ENCODE peak calls at places on chromosomes 11 and 22, in four cellular contexts. One of them, this sample, is unnamed.

GRCh38 chr11:74681686-74682651 is 49.3 kb downstream of the CHRDL2 start:
- DNase-seq in kidney: peak
- DNase-seq in thoracic aorta: no peak
- DNase-seq in prostate gland: peak
- DNase-seq in this sample: peak

GRCh38 chr22:36729321-36729720 is 25.8 kb upstream of the CACNG2 start:
- DNase-seq in thoracic aorta: no peak
- DNase-seq in kidney: no peak
- DNase-seq in prostate gland: no peak
- DNase-seq in this sample: peak

GRCh38 chr11:65709661-65710060 is 2.4 kb upstream of the KAT5 start:
- DNase-seq in kidney: no peak
- DNase-seq in thoracic aorta: no peak
- DNase-seq in prostate gland: no peak
- DNase-seq in this sample: no peak

GRCh38 chr22:36413022-36413770 is 25.4 kb upstream of the MYH9 start:
- DNase-seq in kidney: no peak
- DNase-seq in prostate gland: no peak
- DNase-seq in thoracic aorta: no peak
- DNase-seq in this sample: no peak

GRCh38 chr11:110199184-110199981 is 97.0 kb downstream of the RDX start:
- DNase-seq in prostate gland: no peak
- DNase-seq in kidney: no peak
- DNase-seq in thoracic aorta: no peak
- DNase-seq in this sample: no peak

GRCh38 chr11:109421981-109422590 is at the start of gene C11orf87:
- DNase-seq in thoracic aorta: no peak
- DNase-seq in kidney: peak
- DNase-seq in prostate gland: no peak
- DNase-seq in this sample: no peak

GRCh38 chr11:72234514-72234830 is 9.5 kb downstream of the PHOX2A start:
- DNase-seq in kidney: no peak
- DNase-seq in thoracic aorta: no peak
- DNase-seq in prostate gland: no peak
- DNase-seq in this sample: no peak

GRCh38 chr11:17775035-17775348 is 40.4 kb downstream of the KCNC1 start:
- DNase-seq in kidney: no peak
- DNase-seq in thoracic aorta: no peak
- DNase-seq in prostate gland: no peak
- DNase-seq in this sample: no peak

GRCh38 chr22:28955817-28956216 is 72.4 kb downstream of the ZNRF3 start:
- DNase-seq in prostate gland: no peak
- DNase-seq in thoracic aorta: no peak
- DNase-seq in kidney: no peak
- DNase-seq in this sample: no peak

GRCh38 chr22:26952654-26953379 is 295.4 kb downstream of the MIAT start:
- DNase-seq in thoracic aorta: no peak
- DNase-seq in prostate gland: no peak
- DNase-seq in kidney: no peak
- DNase-seq in this sample: no peak

GRCh38 chr22:42743501-42743991 is 22.9 kb upstream of the A4GALT start:
- DNase-seq in prostate gland: peak
- DNase-seq in kidney: peak
- DNase-seq in thoracic aorta: peak
- DNase-seq in this sample: peak

GRCh38 chr11:123696183-123696582 is 41.8 kb upstream of the SCN3B start:
- DNase-seq in kidney: no peak
- DNase-seq in prostate gland: no peak
- DNase-seq in thoracic aorta: no peak
- DNase-seq in this sample: no peak

GRCh38 chr22:31682751-31683150 is 20.7 kb upstream of the PISD start:
- DNase-seq in kidney: peak
- DNase-seq in prostate gland: no peak
- DNase-seq in thoracic aorta: no peak
- DNase-seq in this sample: no peak

GRCh38 chr11:1086171-1087102 is 11.8 kb downstream of the MUC2 start:
- DNase-seq in prostate gland: no peak
- DNase-seq in thoracic aorta: no peak
- DNase-seq in kidney: peak
- DNase-seq in this sample: no peak

GRCh38 chr22:23682082-23682481 is 8.7 kb upstream of the RGL4 start:
- DNase-seq in prostate gland: no peak
- DNase-seq in thoracic aorta: no peak
- DNase-seq in kidney: no peak
- DNase-seq in this sample: no peak

GRCh38 chr11:96309001-96309642 is 33.9 kb downstream of the MAML2 start:
- DNase-seq in prostate gland: no peak
- DNase-seq in thoracic aorta: no peak
- DNase-seq in kidney: no peak
- DNase-seq in this sample: no peak

GRCh38 chr11:95262994-95263764 is 32.2 kb upstream of the SESN3 start:
- DNase-seq in thoracic aorta: no peak
- DNase-seq in kidney: no peak
- DNase-seq in prostate gland: no peak
- DNase-seq in this sample: no peak

GRCh38 chr11:110525883-110526282 is 96.1 kb downstream of the FDX1 start:
- DNase-seq in kidney: no peak
- DNase-seq in prostate gland: no peak
- DNase-seq in thoracic aorta: no peak
- DNase-seq in this sample: no peak

GRCh38 chr11:134349802-134350355 is 18.1 kb downstream of the GLB1L2 start:
- DNase-seq in prostate gland: no peak
- DNase-seq in thoracic aorta: no peak
- DNase-seq in kidney: no peak
- DNase-seq in this sample: peak

GRCh38 chr11:2582436-2582931 is 117.3 kb downstream of the KCNQ1OT1 start:
- DNase-seq in thoracic aorta: no peak
- DNase-seq in kidney: peak
- DNase-seq in prostate gland: no peak
- DNase-seq in this sample: no peak

GRCh38 chr11:65928667-65929066 is 9.4 kb downstream of the DRAP1 start:
- DNase-seq in kidney: no peak
- DNase-seq in thoracic aorta: no peak
- DNase-seq in prostate gland: no peak
- DNase-seq in this sample: no peak

GRCh38 chr22:36922097-36922608 is 8.7 kb downstream of the CSF2RB start:
- DNase-seq in kidney: peak
- DNase-seq in thoracic aorta: no peak
- DNase-seq in prostate gland: no peak
- DNase-seq in this sample: no peak

GRCh38 chr22:46131151-46131587 is 19.2 kb upstream of the PPARA start:
- DNase-seq in kidney: peak
- DNase-seq in thoracic aorta: no peak
- DNase-seq in prostate gland: no peak
- DNase-seq in this sample: no peak

GRCh38 chr22:26887456-26887855 is 230.1 kb downstream of the MIAT start:
- DNase-seq in thoracic aorta: no peak
- DNase-seq in kidney: no peak
- DNase-seq in prostate gland: no peak
- DNase-seq in this sample: no peak

GRCh38 chr11:8356731-8357504 is 93.2 kb upstream of the LMO1 start:
- DNase-seq in thoracic aorta: no peak
- DNase-seq in prostate gland: no peak
- DNase-seq in kidney: peak
- DNase-seq in this sample: no peak

GRCh38 chr22:41092847-41093371 is 517 bp downstream of the EP300 start:
- DNase-seq in thoracic aorta: no peak
- DNase-seq in kidney: no peak
- DNase-seq in prostate gland: peak
- DNase-seq in this sample: no peak

GRCh38 chr11:21066030-21066429 is 396.6 kb downstream of the NELL1 start:
- DNase-seq in prostate gland: no peak
- DNase-seq in thoracic aorta: no peak
- DNase-seq in kidney: no peak
- DNase-seq in this sample: no peak

GRCh38 chr22:48663297-48663696 is 1164.4 kb downstream of the BRD1 start:
- DNase-seq in thoracic aorta: no peak
- DNase-seq in prostate gland: no peak
- DNase-seq in kidney: no peak
- DNase-seq in this sample: no peak

GRCh38 chr22:40363059-40363458 is 7.3 kb upstream of the SGSM3 start:
- DNase-seq in thoracic aorta: no peak
- DNase-seq in prostate gland: no peak
- DNase-seq in kidney: no peak
- DNase-seq in this sample: no peak

GRCh38 chr22:50605349-50606074 is 4.9 kb downstream of the MAPK8IP2 start:
- DNase-seq in kidney: peak
- DNase-seq in thoracic aorta: no peak
- DNase-seq in prostate gland: no peak
- DNase-seq in this sample: no peak
- H3K4me3 ChIP-seq in kidney: no peak
- H3K4me3 ChIP-seq in thoracic aorta: no peak
- H3K4me3 ChIP-seq in prostate gland: no peak
- H3K4me3 ChIP-seq in this sample: no peak

DNA sequence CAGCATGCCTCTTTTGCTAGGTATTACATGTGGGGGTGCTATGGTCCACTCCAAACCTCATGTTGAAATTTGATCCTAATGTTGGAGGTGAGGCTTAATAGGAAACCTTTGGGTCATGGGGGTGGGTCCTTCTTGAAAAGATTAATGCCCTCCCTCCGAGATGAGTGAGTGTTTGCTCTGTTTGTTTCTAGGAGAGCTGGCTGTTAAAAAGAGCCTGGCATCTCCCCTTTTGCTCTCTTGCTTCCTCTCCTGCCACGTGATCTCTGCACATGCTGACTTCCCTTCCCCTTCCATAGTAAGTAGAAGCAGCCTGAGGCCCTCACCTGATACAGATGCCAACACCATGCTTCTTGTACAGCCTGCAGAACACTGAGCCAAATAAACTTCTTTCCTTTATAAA is 104.5 kb downstream of the FAT3 start:
- DNase-seq in prostate gland: no peak
- DNase-seq in thoracic aorta: no peak
- DNase-seq in kidney: no peak
- DNase-seq in this sample: no peak
- TF ChIP-seq CTCF in prostate gland: no peak
- TF ChIP-seq CTCF in thoracic aorta: no peak
- TF ChIP-seq CTCF in kidney: no peak
- TF ChIP-seq CTCF in this sample: no peak

GRCh38 chr11:113683481-113684046 is 22.5 kb downstream of the TMPRSS5 start:
- DNase-seq in thoracic aorta: no peak
- DNase-seq in kidney: no peak
- DNase-seq in prostate gland: no peak
- DNase-seq in this sample: no peak

GRCh38 chr11:113677648-113678047 is 28.5 kb downstream of the TMPRSS5 start:
- DNase-seq in kidney: no peak
- DNase-seq in thoracic aorta: no peak
- DNase-seq in prostate gland: no peak
- DNase-seq in this sample: no peak

GRCh38 chr11:113681711-113682410 is 24.2 kb downstream of the TMPRSS5 start:
- DNase-seq in prostate gland: peak
- DNase-seq in thoracic aorta: no peak
- DNase-seq in kidney: no peak
- DNase-seq in this sample: no peak

GRCh38 chr11:113684558-113684957 is 21.6 kb downstream of the TMPRSS5 start:
- DNase-seq in prostate gland: no peak
- DNase-seq in kidney: no peak
- DNase-seq in thoracic aorta: no peak
- DNase-seq in this sample: no peak

DNA sequence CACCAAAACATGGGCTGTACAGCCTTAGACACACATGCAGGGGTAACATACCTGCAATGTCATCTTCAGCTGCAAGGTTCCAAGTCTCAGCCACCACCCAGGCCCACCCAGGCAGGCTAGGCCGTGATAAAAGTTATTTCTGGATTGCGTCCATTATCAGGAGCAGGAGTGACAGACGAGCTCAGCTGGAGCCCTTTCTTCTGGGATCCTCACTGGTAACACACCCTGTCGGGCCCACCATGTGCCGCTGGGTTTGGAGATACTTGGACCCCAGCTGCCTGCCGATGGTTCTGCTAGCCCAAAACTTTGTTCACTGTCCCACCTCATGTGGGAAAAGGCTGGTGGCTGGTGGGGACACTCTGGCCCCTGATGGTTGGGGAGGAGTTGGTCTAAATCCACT is 24.8 kb downstream of the TMPRSS5 start:
- DNase-seq in kidney: no peak
- DNase-seq in prostate gland: no peak
- DNase-seq in thoracic aorta: no peak
- DNase-seq in this sample: no peak
- H3K27ac ChIP-seq in kidney: no peak
- H3K27ac ChIP-seq in prostate gland: no peak
- H3K27ac ChIP-seq in thoracic aorta: no peak
- H3K27ac ChIP-seq in this sample: no peak

GRCh38 chr11:128472128-128473110 is 114.9 kb downstream of the ETS1 start:
- DNase-seq in thoracic aorta: no peak
- DNase-seq in prostate gland: no peak
- DNase-seq in kidney: no peak
- DNase-seq in this sample: no peak
- H3K4me3 ChIP-seq in thoracic aorta: no peak
- H3K4me3 ChIP-seq in prostate gland: no peak
- H3K4me3 ChIP-seq in kidney: no peak
- H3K4me3 ChIP-seq in this sample: no peak

GRCh38 chr22:34975721-34976120 is 90.2 kb upstream of the ISX start:
- DNase-seq in kidney: no peak
- DNase-seq in prostate gland: no peak
- DNase-seq in thoracic aorta: no peak
- DNase-seq in this sample: no peak
- TF ChIP-seq CTCF in kidney: no peak
- TF ChIP-seq CTCF in prostate gland: no peak
- TF ChIP-seq CTCF in thoracic aorta: no peak
- TF ChIP-seq CTCF in this sample: no peak

GRCh38 chr11:77505956-77506355 is 32.1 kb upstream of the PAK1 start:
- DNase-seq in kidney: no peak
- DNase-seq in prostate gland: peak
- DNase-seq in thoracic aorta: no peak
- DNase-seq in this sample: no peak

GRCh38 chr11:77501748-77502147 is 27.9 kb upstream of the PAK1 start:
- DNase-seq in kidney: no peak
- DNase-seq in thoracic aorta: no peak
- DNase-seq in prostate gland: no peak
- DNase-seq in this sample: no peak

GRCh38 chr11:77506857-77507256 is 33.0 kb upstream of the PAK1 start:
- DNase-seq in prostate gland: peak
- DNase-seq in thoracic aorta: no peak
- DNase-seq in kidney: no peak
- DNase-seq in this sample: no peak

GRCh38 chr11:77502501-77502900 is 28.6 kb upstream of the PAK1 start:
- DNase-seq in prostate gland: no peak
- DNase-seq in thoracic aorta: no peak
- DNase-seq in kidney: no peak
- DNase-seq in this sample: no peak

DNA sequence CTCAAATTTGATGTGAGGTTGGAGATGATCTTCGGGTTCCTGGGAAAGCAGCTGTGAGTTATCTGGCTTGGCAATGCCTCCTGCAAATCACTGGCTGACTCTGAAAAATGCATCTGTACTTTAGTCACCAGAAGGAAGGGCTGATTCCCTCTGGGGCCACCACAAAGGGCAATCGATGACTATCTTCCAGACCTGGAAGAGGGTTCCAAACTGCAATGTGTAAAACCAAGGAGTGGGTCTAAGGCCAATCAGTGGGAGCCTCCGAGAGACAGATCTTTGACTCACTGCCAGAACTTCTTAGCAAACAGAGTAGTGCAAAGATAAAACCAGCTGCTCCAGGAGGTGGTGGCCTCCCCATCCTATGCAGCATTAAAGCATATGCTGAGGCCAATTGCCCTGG is 29.1 kb upstream of the PAK1 start:
- DNase-seq in kidney: no peak
- DNase-seq in prostate gland: no peak
- DNase-seq in thoracic aorta: no peak
- DNase-seq in this sample: no peak
- H3K27ac ChIP-seq in kidney: no peak
- H3K27ac ChIP-seq in prostate gland: no peak
- H3K27ac ChIP-seq in thoracic aorta: no peak
- H3K27ac ChIP-seq in this sample: no peak